ENCODE peak calls at places on chromosomes 7 and 10, in eight cellular contexts. One of them, this sample, is unnamed.

GRCh38 chr7:29779017-29779416 is 27.3 kb upstream of the WIPF3 start:
- DNase-seq in PC-9: no peak
- DNase-seq in NCI-H345: no peak
- DNase-seq in activated CD4-positive, alpha-beta T cell treated with anti-CD3 and anti-CD28 coated beads for 36 hours: no peak
- DNase-seq in psoas muscle: no peak
- DNase-seq in upper lobe of right lung: no peak
- DNase-seq in GDM1: no peak
- DNase-seq in CD8-positive, alpha-beta T cell: no peak
- DNase-seq in this sample: no peak

GRCh38 chr10:51709324-51709972 is 10.1 kb upstream of the CSTF2T start:
- DNase-seq in PC-9: no peak
- DNase-seq in NCI-H345: no peak
- DNase-seq in activated CD4-positive, alpha-beta T cell treated with anti-CD3 and anti-CD28 coated beads for 36 hours: no peak
- DNase-seq in psoas muscle: no peak
- DNase-seq in upper lobe of right lung: no peak
- DNase-seq in GDM1: no peak
- DNase-seq in CD8-positive, alpha-beta T cell: no peak
- DNase-seq in this sample: no peak

GRCh38 chr7:22995011-22995410 is 18.9 kb downstream of the HYCC1 start:
- DNase-seq in PC-9: no peak
- DNase-seq in NCI-H345: no peak
- DNase-seq in activated CD4-positive, alpha-beta T cell treated with anti-CD3 and anti-CD28 coated beads for 36 hours: no peak
- DNase-seq in psoas muscle: no peak
- DNase-seq in upper lobe of right lung: no peak
- DNase-seq in GDM1: no peak
- DNase-seq in CD8-positive, alpha-beta T cell: no peak
- DNase-seq in this sample: no peak

GRCh38 chr7:98866341-98866740 is 3.5 kb downstream of the TMEM130 start:
- DNase-seq in PC-9: no peak
- DNase-seq in NCI-H345: no peak
- DNase-seq in activated CD4-positive, alpha-beta T cell treated with anti-CD3 and anti-CD28 coated beads for 36 hours: no peak
- DNase-seq in psoas muscle: no peak
- DNase-seq in upper lobe of right lung: no peak
- DNase-seq in GDM1: no peak
- DNase-seq in CD8-positive, alpha-beta T cell: no peak
- DNase-seq in this sample: no peak

GRCh38 chr7:12827920-12828319 is 140.5 kb downstream of the ARL4A start:
- DNase-seq in PC-9: no peak
- DNase-seq in NCI-H345: no peak
- DNase-seq in activated CD4-positive, alpha-beta T cell treated with anti-CD3 and anti-CD28 coated beads for 36 hours: no peak
- DNase-seq in psoas muscle: no peak
- DNase-seq in upper lobe of right lung: no peak
- DNase-seq in GDM1: no peak
- DNase-seq in CD8-positive, alpha-beta T cell: no peak
- DNase-seq in this sample: no peak

GRCh38 chr10:97190452-97190851 is 4.7 kb upstream of the SLIT1 start:
- DNase-seq in PC-9: no peak
- DNase-seq in NCI-H345: no peak
- DNase-seq in activated CD4-positive, alpha-beta T cell treated with anti-CD3 and anti-CD28 coated beads for 36 hours: no peak
- DNase-seq in psoas muscle: no peak
- DNase-seq in upper lobe of right lung: peak
- DNase-seq in GDM1: no peak
- DNase-seq in CD8-positive, alpha-beta T cell: no peak
- DNase-seq in this sample: no peak

GRCh38 chr7:32043688-32044087 is 26.5 kb downstream of the PDE1C start:
- DNase-seq in PC-9: no peak
- DNase-seq in NCI-H345: no peak
- DNase-seq in activated CD4-positive, alpha-beta T cell treated with anti-CD3 and anti-CD28 coated beads for 36 hours: no peak
- DNase-seq in psoas muscle: no peak
- DNase-seq in upper lobe of right lung: no peak
- DNase-seq in GDM1: no peak
- DNase-seq in CD8-positive, alpha-beta T cell: no peak
- DNase-seq in this sample: no peak

GRCh38 chr7:13903997-13904396 is 85.5 kb downstream of the ETV1 start:
- DNase-seq in PC-9: no peak
- DNase-seq in NCI-H345: peak
- DNase-seq in activated CD4-positive, alpha-beta T cell treated with anti-CD3 and anti-CD28 coated beads for 36 hours: no peak
- DNase-seq in psoas muscle: no peak
- DNase-seq in upper lobe of right lung: no peak
- DNase-seq in GDM1: no peak
- DNase-seq in CD8-positive, alpha-beta T cell: no peak
- DNase-seq in this sample: peak

GRCh38 chr10:66167816-66168215 is 758.0 kb upstream of the LRRTM3 start:
- DNase-seq in PC-9: peak
- DNase-seq in NCI-H345: no peak
- DNase-seq in activated CD4-positive, alpha-beta T cell treated with anti-CD3 and anti-CD28 coated beads for 36 hours: no peak
- DNase-seq in psoas muscle: no peak
- DNase-seq in upper lobe of right lung: no peak
- DNase-seq in GDM1: no peak
- DNase-seq in CD8-positive, alpha-beta T cell: no peak
- DNase-seq in this sample: no peak

GRCh38 chr7:41051525-41051924 is 651.4 kb downstream of the INHBA start:
- DNase-seq in PC-9: no peak
- DNase-seq in NCI-H345: no peak
- DNase-seq in activated CD4-positive, alpha-beta T cell treated with anti-CD3 and anti-CD28 coated beads for 36 hours: no peak
- DNase-seq in psoas muscle: no peak
- DNase-seq in upper lobe of right lung: no peak
- DNase-seq in GDM1: no peak
- DNase-seq in CD8-positive, alpha-beta T cell: no peak
- DNase-seq in this sample: no peak

GRCh38 chr7:158458716-158459282 is 128.8 kb downstream of the PTPRN2 start:
- DNase-seq in PC-9: no peak
- DNase-seq in NCI-H345: no peak
- DNase-seq in activated CD4-positive, alpha-beta T cell treated with anti-CD3 and anti-CD28 coated beads for 36 hours: no peak
- DNase-seq in psoas muscle: no peak
- DNase-seq in upper lobe of right lung: no peak
- DNase-seq in GDM1: no peak
- DNase-seq in CD8-positive, alpha-beta T cell: no peak
- DNase-seq in this sample: no peak

GRCh38 chr10:26457088-26457487 is 18.9 kb downstream of the APBB1IP start:
- DNase-seq in PC-9: no peak
- DNase-seq in NCI-H345: no peak
- DNase-seq in activated CD4-positive, alpha-beta T cell treated with anti-CD3 and anti-CD28 coated beads for 36 hours: no peak
- DNase-seq in psoas muscle: no peak
- DNase-seq in upper lobe of right lung: no peak
- DNase-seq in GDM1: no peak
- DNase-seq in CD8-positive, alpha-beta T cell: no peak
- DNase-seq in this sample: peak

GRCh38 chr7:38123494-38123893 is 54.6 kb upstream of the STARD3NL start:
- DNase-seq in PC-9: no peak
- DNase-seq in NCI-H345: no peak
- DNase-seq in activated CD4-positive, alpha-beta T cell treated with anti-CD3 and anti-CD28 coated beads for 36 hours: no peak
- DNase-seq in psoas muscle: no peak
- DNase-seq in upper lobe of right lung: no peak
- DNase-seq in GDM1: no peak
- DNase-seq in CD8-positive, alpha-beta T cell: no peak
- DNase-seq in this sample: peak

GRCh38 chr7:28408105-28408973 is 4.0 kb upstream of the CREB5 start:
- DNase-seq in PC-9: no peak
- DNase-seq in NCI-H345: no peak
- DNase-seq in activated CD4-positive, alpha-beta T cell treated with anti-CD3 and anti-CD28 coated beads for 36 hours: peak
- DNase-seq in psoas muscle: peak
- DNase-seq in upper lobe of right lung: no peak
- DNase-seq in GDM1: no peak
- DNase-seq in CD8-positive, alpha-beta T cell: no peak
- DNase-seq in this sample: no peak

GRCh38 chr10:78844956-78845355 is 223.8 kb upstream of the ZMIZ1 start:
- DNase-seq in PC-9: no peak
- DNase-seq in NCI-H345: peak
- DNase-seq in activated CD4-positive, alpha-beta T cell treated with anti-CD3 and anti-CD28 coated beads for 36 hours: no peak
- DNase-seq in psoas muscle: no peak
- DNase-seq in upper lobe of right lung: no peak
- DNase-seq in GDM1: no peak
- DNase-seq in CD8-positive, alpha-beta T cell: no peak
- DNase-seq in this sample: no peak

GRCh38 chr7:85090138-85090537 is 96.7 kb downstream of the SEMA3D start:
- DNase-seq in PC-9: no peak
- DNase-seq in NCI-H345: no peak
- DNase-seq in activated CD4-positive, alpha-beta T cell treated with anti-CD3 and anti-CD28 coated beads for 36 hours: no peak
- DNase-seq in psoas muscle: no peak
- DNase-seq in upper lobe of right lung: no peak
- DNase-seq in GDM1: no peak
- DNase-seq in CD8-positive, alpha-beta T cell: no peak
- DNase-seq in this sample: no peak

GRCh38 chr7:128148676-128149075 is 92.4 kb upstream of the LEP start:
- DNase-seq in PC-9: no peak
- DNase-seq in NCI-H345: peak
- DNase-seq in activated CD4-positive, alpha-beta T cell treated with anti-CD3 and anti-CD28 coated beads for 36 hours: no peak
- DNase-seq in psoas muscle: no peak
- DNase-seq in upper lobe of right lung: no peak
- DNase-seq in GDM1: no peak
- DNase-seq in CD8-positive, alpha-beta T cell: no peak
- DNase-seq in this sample: no peak

GRCh38 chr10:26805567-26806245 is 55.1 kb downstream of the ABI1 start:
- DNase-seq in PC-9: no peak
- DNase-seq in NCI-H345: no peak
- DNase-seq in activated CD4-positive, alpha-beta T cell treated with anti-CD3 and anti-CD28 coated beads for 36 hours: no peak
- DNase-seq in psoas muscle: no peak
- DNase-seq in upper lobe of right lung: no peak
- DNase-seq in GDM1: no peak
- DNase-seq in CD8-positive, alpha-beta T cell: no peak
- DNase-seq in this sample: no peak

GRCh38 chr7:137006293-137006692 is 137.8 kb downstream of the CHRM2 start:
- DNase-seq in PC-9: no peak
- DNase-seq in NCI-H345: no peak
- DNase-seq in activated CD4-positive, alpha-beta T cell treated with anti-CD3 and anti-CD28 coated beads for 36 hours: no peak
- DNase-seq in psoas muscle: no peak
- DNase-seq in upper lobe of right lung: no peak
- DNase-seq in GDM1: no peak
- DNase-seq in CD8-positive, alpha-beta T cell: no peak
- DNase-seq in this sample: no peak

GRCh38 chr7:1883031-1883761 is 213.1 kb downstream of the ELFN1 start:
- DNase-seq in PC-9: peak
- DNase-seq in NCI-H345: no peak
- DNase-seq in activated CD4-positive, alpha-beta T cell treated with anti-CD3 and anti-CD28 coated beads for 36 hours: no peak
- DNase-seq in psoas muscle: no peak
- DNase-seq in upper lobe of right lung: no peak
- DNase-seq in GDM1: no peak
- DNase-seq in CD8-positive, alpha-beta T cell: no peak
- DNase-seq in this sample: peak

GRCh38 chr7:132950685-132951084 is 131.2 kb downstream of the CHCHD3 start:
- DNase-seq in PC-9: no peak
- DNase-seq in NCI-H345: no peak
- DNase-seq in activated CD4-positive, alpha-beta T cell treated with anti-CD3 and anti-CD28 coated beads for 36 hours: no peak
- DNase-seq in psoas muscle: no peak
- DNase-seq in upper lobe of right lung: no peak
- DNase-seq in GDM1: no peak
- DNase-seq in CD8-positive, alpha-beta T cell: no peak
- DNase-seq in this sample: no peak

GRCh38 chr7:142385528-142386340 is 127.9 kb upstream of the PRSS58 start:
- DNase-seq in PC-9: peak
- DNase-seq in NCI-H345: peak
- DNase-seq in activated CD4-positive, alpha-beta T cell treated with anti-CD3 and anti-CD28 coated beads for 36 hours: peak
- DNase-seq in psoas muscle: no peak
- DNase-seq in upper lobe of right lung: no peak
- DNase-seq in GDM1: peak
- DNase-seq in CD8-positive, alpha-beta T cell: no peak
- DNase-seq in this sample: peak

GRCh38 chr10:17147884-17148494 is 18.4 kb upstream of the CUBN start:
- DNase-seq in PC-9: no peak
- DNase-seq in NCI-H345: no peak
- DNase-seq in activated CD4-positive, alpha-beta T cell treated with anti-CD3 and anti-CD28 coated beads for 36 hours: no peak
- DNase-seq in psoas muscle: no peak
- DNase-seq in upper lobe of right lung: no peak
- DNase-seq in GDM1: no peak
- DNase-seq in CD8-positive, alpha-beta T cell: no peak
- DNase-seq in this sample: no peak

GRCh38 chr7:13834328-13834761 is 155.1 kb downstream of the ETV1 start:
- DNase-seq in PC-9: no peak
- DNase-seq in NCI-H345: no peak
- DNase-seq in activated CD4-positive, alpha-beta T cell treated with anti-CD3 and anti-CD28 coated beads for 36 hours: no peak
- DNase-seq in psoas muscle: no peak
- DNase-seq in upper lobe of right lung: no peak
- DNase-seq in GDM1: no peak
- DNase-seq in CD8-positive, alpha-beta T cell: no peak
- DNase-seq in this sample: no peak

GRCh38 chr10:62424026-62424425 is 49.9 kb downstream of the ZNF365 start:
- DNase-seq in PC-9: no peak
- DNase-seq in NCI-H345: no peak
- DNase-seq in activated CD4-positive, alpha-beta T cell treated with anti-CD3 and anti-CD28 coated beads for 36 hours: no peak
- DNase-seq in psoas muscle: no peak
- DNase-seq in upper lobe of right lung: no peak
- DNase-seq in GDM1: no peak
- DNase-seq in CD8-positive, alpha-beta T cell: no peak
- DNase-seq in this sample: no peak

GRCh38 chr10:34437897-34438296 is 377.2 kb downstream of the PARD3 start:
- DNase-seq in PC-9: no peak
- DNase-seq in NCI-H345: no peak
- DNase-seq in activated CD4-positive, alpha-beta T cell treated with anti-CD3 and anti-CD28 coated beads for 36 hours: no peak
- DNase-seq in psoas muscle: no peak
- DNase-seq in upper lobe of right lung: no peak
- DNase-seq in GDM1: no peak
- DNase-seq in CD8-positive, alpha-beta T cell: no peak
- DNase-seq in this sample: no peak